ENCODE peak calls at places on chromosomes 1 and 21, in six cellular contexts. K is CD8-positive, alpha-beta T cell; O is H9; D is mammary epithelial cell; I is CD4-positive, alpha-beta T cell; M is upper lobe of right lung. Y is an unnamed sample.

GRCh38 chr1:71295340-71295739 is 214.5 kb upstream of the ZRANB2 start:
- DNase-seq in D (no peak), I (no peak), O (no peak), M (no peak), K (no peak), Y (no peak)

GRCh38 chr1:22329171-22329540 is 122.5 kb upstream of the ZBTB40 start:
- DNase-seq in K (no peak), I (no peak), O (peak), M (peak), D (no peak), Y (no peak)

GRCh38 chr1:95742591-95743089 is 508.6 kb downstream of the RWDD3 start:
- DNase-seq in I (no peak), D (peak), K (no peak), O (peak), M (no peak), Y (no peak)

GRCh38 chr1:116256875-116257823 is 115.9 kb upstream of the ATP1A1 start:
- DNase-seq in I (no peak), O (no peak), M (no peak), K (no peak), D (no peak), Y (no peak)

GRCh38 chr1:10965621-10966226 is 46.7 kb upstream of the TARDBP start:
- DNase-seq in D (peak), M (peak), K (no peak), I (peak), O (no peak), Y (no peak)

GRCh38 chr21:16978309-16978895 is 534.4 kb upstream of the CXADR start:
- DNase-seq in O (no peak), D (no peak), K (no peak), I (no peak), M (no peak), Y (no peak)

GRCh38 chr1:93448292-93448982 is 519 bp downstream of the FNBP1L start:
- DNase-seq in K (no peak), O (peak), D (peak), M (peak), I (no peak), Y (no peak)

GRCh38 chr1:109399326-109399957 is 1.7 kb upstream of the SORT1 start:
- DNase-seq in K (no peak), O (no peak), I (no peak), M (no peak), D (peak), Y (peak)

GRCh38 chr1:32291145-32291707 is 657 bp upstream of the HDAC1 start:
- DNase-seq in D (peak), M (no peak), O (no peak), K (no peak), I (no peak), Y (no peak)

GRCh38 chr1:198845851-198846250 is 207.0 kb downstream of the PTPRC start:
- DNase-seq in O (no peak), D (no peak), K (no peak), I (no peak), M (no peak), Y (no peak)

GRCh38 chr1:201004154-201004553 is 19.4 kb downstream of the KIF21B start:
- DNase-seq in K (no peak), I (no peak), D (no peak), O (no peak), M (no peak), Y (no peak)

GRCh38 chr21:33011462-33011861 is 14.3 kb upstream of the OLIG2 start:
- DNase-seq in M (no peak), D (peak), I (no peak), O (no peak), K (no peak), Y (no peak)

GRCh38 chr1:171032822-171033702 is 57.6 kb upstream of the FMO3 start:
- DNase-seq in K (no peak), M (no peak), I (no peak), D (no peak), O (peak), Y (no peak)

GRCh38 chr1:8987881-8988617 is 38.2 kb downstream of the SLC2A7 start:
- DNase-seq in O (peak), I (peak), D (no peak), K (peak), M (peak), Y (peak)

GRCh38 chr1:221961532-221962292 is 219.8 kb upstream of the DUSP10 start:
- DNase-seq in K (peak), I (no peak), O (no peak), M (no peak), D (peak), Y (no peak)

GRCh38 chr1:89022167-89022959 is at the start of gene GBP3:
- DNase-seq in O (no peak), K (no peak), D (peak), I (no peak), M (no peak), Y (no peak)

GRCh38 chr1:24928631-24929090 is 1.4 kb downstream of the RUNX3 start:
- DNase-seq in I (no peak), M (no peak), O (no peak), D (no peak), K (peak), Y (no peak)

GRCh38 chr1:44077421-44077820 is 41.2 kb upstream of the KLF17 start:
- DNase-seq in D (no peak), M (no peak), O (no peak), I (no peak), K (no peak), Y (no peak)

GRCh38 chr1:156591181-156591431 is 470 bp upstream of the NAXE start:
- DNase-seq in I (no peak), M (no peak), K (no peak), D (no peak), O (no peak), Y (no peak)

GRCh38 chr1:87950369-87950768 is 621.7 kb downstream of the LMO4 start:
- DNase-seq in I (no peak), D (no peak), O (no peak), M (no peak), K (no peak), Y (no peak)

GRCh38 chr1:18603212-18603852 is 27.3 kb upstream of the PAX7 start:
- DNase-seq in M (no peak), K (no peak), D (no peak), O (no peak), I (no peak), Y (no peak)

GRCh38 chr1:202165942-202166843 is 5.8 kb upstream of the PTPN7 start:
- DNase-seq in O (no peak), D (no peak), M (peak), K (no peak), I (no peak), Y (no peak)
- H3K27ac ChIP-seq in O (no peak), D (no peak), M (peak), K (no peak), I (no peak), Y (peak)

GRCh38 chr1:45501502-45501859 is 1.4 kb downstream of the MMACHC start:
- DNase-seq in D (no peak), I (no peak), M (no peak), O (no peak), K (no peak), Y (no peak)
- H3K27ac ChIP-seq in D (no peak), I (no peak), M (no peak), O (no peak), K (no peak), Y (peak)

GRCh38 chr1:245679796-245680195 is 525.0 kb downstream of the KIF26B start:
- DNase-seq in O (peak), D (no peak), K (no peak), I (no peak), M (no peak), Y (no peak)
- H3K27ac ChIP-seq in O (no peak), D (no peak), K (no peak), I (no peak), M (no peak), Y (no peak)

GRCh38 chr1:187091666-187092065 is 262.9 kb downstream of the PLA2G4A start:
- DNase-seq in I (no peak), M (no peak), O (no peak), K (no peak), D (no peak), Y (no peak)
- H3K27ac ChIP-seq in I (no peak), M (no peak), O (no peak), K (no peak), D (no peak), Y (no peak)

DNA sequence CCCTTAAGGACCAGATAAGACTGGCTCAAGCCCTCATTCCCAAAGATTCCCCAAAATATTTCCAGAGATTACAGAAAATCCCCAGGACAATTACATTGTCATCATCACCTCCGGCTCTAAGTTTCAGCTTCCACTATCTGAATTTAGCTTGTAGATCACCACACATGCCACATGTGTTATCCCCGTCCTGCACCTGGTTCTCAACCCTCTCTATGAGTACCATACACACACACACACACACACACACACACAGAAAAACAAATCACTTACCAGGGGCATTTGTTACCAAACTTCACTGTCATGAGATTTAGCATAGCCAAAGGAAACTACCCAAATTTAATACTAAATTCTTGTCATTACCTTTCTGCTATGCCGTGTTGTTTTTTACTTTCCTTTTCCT is 15.4 kb upstream of the TSPAN1 start:
- DNase-seq in K (no peak), M (no peak), D (no peak), I (no peak), O (no peak), Y (no peak)
- H3K27ac ChIP-seq in K (no peak), M (no peak), D (no peak), I (no peak), O (no peak), Y (no peak)